ENCODE peak calls at places on chromosomes 4 and X, in seven cellular contexts. One of them, this sample, is unnamed.

GRCh38 chrX:64427787-64428186 is 32.5 kb upstream of the MTMR8 start:
- DNase-seq in hippocampal formation: no peak
- DNase-seq in RPMI7951: no peak
- DNase-seq in CD4-positive, alpha-beta T cell: no peak
- DNase-seq in WERI-Rb-1: no peak
- DNase-seq in activated CD8-positive, alpha-beta T cell treated with anti-CD3 and anti-CD28 coated beads for 36 hours: peak
- DNase-seq in amniotic stem cell: no peak
- DNase-seq in this sample: no peak

GRCh38 chr4:1523907-1524636 is 117.8 kb upstream of the NKX1-1 start:
- DNase-seq in CD4-positive, alpha-beta T cell: no peak
- DNase-seq in WERI-Rb-1: no peak
- DNase-seq in RPMI7951: no peak
- DNase-seq in hippocampal formation: no peak
- DNase-seq in amniotic stem cell: no peak
- DNase-seq in activated CD8-positive, alpha-beta T cell treated with anti-CD3 and anti-CD28 coated beads for 36 hours: no peak
- DNase-seq in this sample: no peak

GRCh38 chr4:14096406-14096965 is 469.0 kb upstream of the BOD1L1 start:
- DNase-seq in CD4-positive, alpha-beta T cell: no peak
- DNase-seq in activated CD8-positive, alpha-beta T cell treated with anti-CD3 and anti-CD28 coated beads for 36 hours: no peak
- DNase-seq in hippocampal formation: no peak
- DNase-seq in WERI-Rb-1: no peak
- DNase-seq in amniotic stem cell: peak
- DNase-seq in RPMI7951: peak
- DNase-seq in this sample: no peak

GRCh38 chrX:46268429-46268828 is 276.8 kb downstream of the ZNF674 start:
- DNase-seq in activated CD8-positive, alpha-beta T cell treated with anti-CD3 and anti-CD28 coated beads for 36 hours: peak
- DNase-seq in amniotic stem cell: no peak
- DNase-seq in WERI-Rb-1: no peak
- DNase-seq in CD4-positive, alpha-beta T cell: no peak
- DNase-seq in hippocampal formation: no peak
- DNase-seq in RPMI7951: peak
- DNase-seq in this sample: no peak

GRCh38 chr4:96675916-96676315 is 836.0 kb downstream of the PDHA2 start:
- DNase-seq in CD4-positive, alpha-beta T cell: no peak
- DNase-seq in activated CD8-positive, alpha-beta T cell treated with anti-CD3 and anti-CD28 coated beads for 36 hours: no peak
- DNase-seq in amniotic stem cell: no peak
- DNase-seq in hippocampal formation: no peak
- DNase-seq in RPMI7951: no peak
- DNase-seq in WERI-Rb-1: no peak
- DNase-seq in this sample: no peak

GRCh38 chr4:108405586-108405985 is 214.8 kb upstream of the RPL34 start:
- DNase-seq in activated CD8-positive, alpha-beta T cell treated with anti-CD3 and anti-CD28 coated beads for 36 hours: no peak
- DNase-seq in amniotic stem cell: no peak
- DNase-seq in hippocampal formation: no peak
- DNase-seq in CD4-positive, alpha-beta T cell: no peak
- DNase-seq in WERI-Rb-1: no peak
- DNase-seq in RPMI7951: no peak
- DNase-seq in this sample: no peak

GRCh38 chr4:26459756-26460530 is 30.3 kb downstream of the CCKAR start:
- DNase-seq in hippocampal formation: no peak
- DNase-seq in amniotic stem cell: peak
- DNase-seq in RPMI7951: no peak
- DNase-seq in WERI-Rb-1: no peak
- DNase-seq in activated CD8-positive, alpha-beta T cell treated with anti-CD3 and anti-CD28 coated beads for 36 hours: no peak
- DNase-seq in CD4-positive, alpha-beta T cell: no peak
- DNase-seq in this sample: no peak

GRCh38 chrX:67692246-67692645 is 148.4 kb downstream of the AR start:
- DNase-seq in CD4-positive, alpha-beta T cell: no peak
- DNase-seq in WERI-Rb-1: no peak
- DNase-seq in amniotic stem cell: no peak
- DNase-seq in RPMI7951: peak
- DNase-seq in hippocampal formation: no peak
- DNase-seq in activated CD8-positive, alpha-beta T cell treated with anti-CD3 and anti-CD28 coated beads for 36 hours: no peak
- DNase-seq in this sample: no peak

GRCh38 chr4:8294036-8294435 is 24.5 kb downstream of the HTRA3 start:
- DNase-seq in RPMI7951: no peak
- DNase-seq in hippocampal formation: no peak
- DNase-seq in activated CD8-positive, alpha-beta T cell treated with anti-CD3 and anti-CD28 coated beads for 36 hours: no peak
- DNase-seq in WERI-Rb-1: no peak
- DNase-seq in CD4-positive, alpha-beta T cell: no peak
- DNase-seq in amniotic stem cell: no peak
- DNase-seq in this sample: no peak

GRCh38 chr4:89558147-89558546 is 250.5 kb upstream of the GPRIN3 start:
- DNase-seq in WERI-Rb-1: no peak
- DNase-seq in RPMI7951: peak
- DNase-seq in amniotic stem cell: no peak
- DNase-seq in hippocampal formation: no peak
- DNase-seq in activated CD8-positive, alpha-beta T cell treated with anti-CD3 and anti-CD28 coated beads for 36 hours: no peak
- DNase-seq in CD4-positive, alpha-beta T cell: no peak
- DNase-seq in this sample: no peak

GRCh38 chrX:29648161-29648560 is 567.2 kb upstream of the MAGEB2 start:
- DNase-seq in activated CD8-positive, alpha-beta T cell treated with anti-CD3 and anti-CD28 coated beads for 36 hours: no peak
- DNase-seq in CD4-positive, alpha-beta T cell: no peak
- DNase-seq in WERI-Rb-1: no peak
- DNase-seq in RPMI7951: peak
- DNase-seq in amniotic stem cell: no peak
- DNase-seq in hippocampal formation: no peak
- DNase-seq in this sample: no peak

GRCh38 chrX:117840645-117841044 is 276.0 kb downstream of the KLHL13 start:
- DNase-seq in hippocampal formation: no peak
- DNase-seq in activated CD8-positive, alpha-beta T cell treated with anti-CD3 and anti-CD28 coated beads for 36 hours: no peak
- DNase-seq in WERI-Rb-1: no peak
- DNase-seq in CD4-positive, alpha-beta T cell: no peak
- DNase-seq in amniotic stem cell: no peak
- DNase-seq in RPMI7951: no peak
- DNase-seq in this sample: no peak

GRCh38 chrX:23784487-23785301 is 1.7 kb downstream of the SAT1 start:
- DNase-seq in amniotic stem cell: no peak
- DNase-seq in WERI-Rb-1: no peak
- DNase-seq in CD4-positive, alpha-beta T cell: no peak
- DNase-seq in activated CD8-positive, alpha-beta T cell treated with anti-CD3 and anti-CD28 coated beads for 36 hours: no peak
- DNase-seq in hippocampal formation: no peak
- DNase-seq in RPMI7951: peak
- DNase-seq in this sample: no peak

GRCh38 chrX:42531431-42531830 is 246.5 kb downstream of the PPP1R2C start:
- DNase-seq in CD4-positive, alpha-beta T cell: no peak
- DNase-seq in amniotic stem cell: no peak
- DNase-seq in RPMI7951: no peak
- DNase-seq in WERI-Rb-1: no peak
- DNase-seq in activated CD8-positive, alpha-beta T cell treated with anti-CD3 and anti-CD28 coated beads for 36 hours: no peak
- DNase-seq in hippocampal formation: no peak
- DNase-seq in this sample: no peak

GRCh38 chr4:155908187-155909139 is 5.0 kb downstream of the TDO2 start:
- DNase-seq in hippocampal formation: no peak
- DNase-seq in CD4-positive, alpha-beta T cell: no peak
- DNase-seq in RPMI7951: no peak
- DNase-seq in amniotic stem cell: no peak
- DNase-seq in WERI-Rb-1: no peak
- DNase-seq in activated CD8-positive, alpha-beta T cell treated with anti-CD3 and anti-CD28 coated beads for 36 hours: no peak
- DNase-seq in this sample: no peak